ENCODE peak calls at places on chromosomes 2 and 18, in nine cellular contexts. One of them, this sample, is unnamed.

GRCh38 chr2:181123798-181124217 is 143.4 kb downstream of the UBE2E3 start:
- DNase-seq in effector memory CD4-positive, alpha-beta T cell: peak
- DNase-seq in fibroblast of lung: peak
- DNase-seq in suprapubic skin: no peak
- DNase-seq in AG04449: no peak
- DNase-seq in AG10803: no peak
- DNase-seq in brain microvascular endothelial cell: peak
- DNase-seq in endothelial cell of umbilical vein: peak
- DNase-seq in HL-60: no peak
- DNase-seq in this sample: no peak

GRCh38 chr2:62319061-62319460 is 123.1 kb downstream of the B3GNT2 start:
- DNase-seq in effector memory CD4-positive, alpha-beta T cell: no peak
- DNase-seq in fibroblast of lung: no peak
- DNase-seq in suprapubic skin: no peak
- DNase-seq in AG04449: no peak
- DNase-seq in AG10803: no peak
- DNase-seq in brain microvascular endothelial cell: no peak
- DNase-seq in endothelial cell of umbilical vein: no peak
- DNase-seq in HL-60: no peak
- DNase-seq in this sample: no peak

GRCh38 chr2:62814132-62814531 is 108.6 kb downstream of the EHBP1 start:
- DNase-seq in effector memory CD4-positive, alpha-beta T cell: no peak
- DNase-seq in fibroblast of lung: peak
- DNase-seq in suprapubic skin: no peak
- DNase-seq in AG04449: no peak
- DNase-seq in AG10803: peak
- DNase-seq in brain microvascular endothelial cell: peak
- DNase-seq in endothelial cell of umbilical vein: no peak
- DNase-seq in HL-60: no peak
- DNase-seq in this sample: no peak

GRCh38 chr2:149661844-149662243 is 74.3 kb upstream of the MMADHC start:
- DNase-seq in effector memory CD4-positive, alpha-beta T cell: no peak
- DNase-seq in fibroblast of lung: peak
- DNase-seq in suprapubic skin: no peak
- DNase-seq in AG04449: peak
- DNase-seq in AG10803: peak
- DNase-seq in brain microvascular endothelial cell: peak
- DNase-seq in endothelial cell of umbilical vein: peak
- DNase-seq in HL-60: no peak
- DNase-seq in this sample: no peak

GRCh38 chr2:68031546-68032160 is 31.2 kb downstream of the C1D start:
- DNase-seq in effector memory CD4-positive, alpha-beta T cell: no peak
- DNase-seq in fibroblast of lung: peak
- DNase-seq in suprapubic skin: no peak
- DNase-seq in AG04449: no peak
- DNase-seq in AG10803: peak
- DNase-seq in brain microvascular endothelial cell: peak
- DNase-seq in endothelial cell of umbilical vein: peak
- DNase-seq in HL-60: peak
- DNase-seq in this sample: no peak

GRCh38 chr2:166516712-166517303 is 22.8 kb upstream of the SCN7A start:
- DNase-seq in effector memory CD4-positive, alpha-beta T cell: no peak
- DNase-seq in fibroblast of lung: peak
- DNase-seq in suprapubic skin: no peak
- DNase-seq in AG04449: no peak
- DNase-seq in AG10803: no peak
- DNase-seq in brain microvascular endothelial cell: peak
- DNase-seq in endothelial cell of umbilical vein: peak
- DNase-seq in HL-60: no peak
- DNase-seq in this sample: no peak

GRCh38 chr2:194822097-194822496 is 834.9 kb upstream of the SLC39A10 start:
- DNase-seq in effector memory CD4-positive, alpha-beta T cell: no peak
- DNase-seq in fibroblast of lung: no peak
- DNase-seq in suprapubic skin: no peak
- DNase-seq in AG04449: no peak
- DNase-seq in AG10803: no peak
- DNase-seq in brain microvascular endothelial cell: no peak
- DNase-seq in endothelial cell of umbilical vein: no peak
- DNase-seq in HL-60: no peak
- DNase-seq in this sample: no peak

GRCh38 chr2:219002395-219003266 is 9.4 kb upstream of the CRYBA2 start:
- DNase-seq in effector memory CD4-positive, alpha-beta T cell: peak
- DNase-seq in fibroblast of lung: peak
- DNase-seq in suprapubic skin: no peak
- DNase-seq in AG04449: no peak
- DNase-seq in AG10803: no peak
- DNase-seq in brain microvascular endothelial cell: peak
- DNase-seq in endothelial cell of umbilical vein: no peak
- DNase-seq in HL-60: no peak
- DNase-seq in this sample: no peak

GRCh38 chr18:80245781-80246655 is 1.3 kb downstream of the PARD6G start:
- DNase-seq in effector memory CD4-positive, alpha-beta T cell: no peak
- DNase-seq in fibroblast of lung: peak
- DNase-seq in suprapubic skin: peak
- DNase-seq in AG04449: no peak
- DNase-seq in AG10803: no peak
- DNase-seq in brain microvascular endothelial cell: no peak
- DNase-seq in endothelial cell of umbilical vein: no peak
- DNase-seq in HL-60: no peak
- DNase-seq in this sample: peak

GRCh38 chr2:28356095-28356911 is 36.4 kb upstream of the FOSL2 start:
- DNase-seq in effector memory CD4-positive, alpha-beta T cell: peak
- DNase-seq in fibroblast of lung: peak
- DNase-seq in suprapubic skin: peak
- DNase-seq in AG04449: peak
- DNase-seq in AG10803: peak
- DNase-seq in brain microvascular endothelial cell: peak
- DNase-seq in endothelial cell of umbilical vein: peak
- DNase-seq in HL-60: no peak
- DNase-seq in this sample: no peak

GRCh38 chr2:236102971-236103370 is 65.2 kb downstream of the GBX2 start:
- DNase-seq in effector memory CD4-positive, alpha-beta T cell: no peak
- DNase-seq in fibroblast of lung: no peak
- DNase-seq in suprapubic skin: no peak
- DNase-seq in AG04449: no peak
- DNase-seq in AG10803: no peak
- DNase-seq in brain microvascular endothelial cell: no peak
- DNase-seq in endothelial cell of umbilical vein: no peak
- DNase-seq in HL-60: no peak
- DNase-seq in this sample: no peak

GRCh38 chr18:75161629-75162028 is 47.3 kb downstream of the PTGR3 start:
- DNase-seq in effector memory CD4-positive, alpha-beta T cell: no peak
- DNase-seq in fibroblast of lung: peak
- DNase-seq in suprapubic skin: no peak
- DNase-seq in AG04449: no peak
- DNase-seq in AG10803: peak
- DNase-seq in brain microvascular endothelial cell: no peak
- DNase-seq in endothelial cell of umbilical vein: peak
- DNase-seq in HL-60: peak
- DNase-seq in this sample: no peak

GRCh38 chr2:37654932-37655331 is 16.5 kb downstream of the CDC42EP3 start:
- DNase-seq in effector memory CD4-positive, alpha-beta T cell: no peak
- DNase-seq in fibroblast of lung: peak
- DNase-seq in suprapubic skin: no peak
- DNase-seq in AG04449: no peak
- DNase-seq in AG10803: no peak
- DNase-seq in brain microvascular endothelial cell: no peak
- DNase-seq in endothelial cell of umbilical vein: no peak
- DNase-seq in HL-60: no peak
- DNase-seq in this sample: no peak

GRCh38 chr2:240109386-240109785 is 26.7 kb downstream of the COPS9 start:
- DNase-seq in effector memory CD4-positive, alpha-beta T cell: no peak
- DNase-seq in fibroblast of lung: no peak
- DNase-seq in suprapubic skin: no peak
- DNase-seq in AG04449: no peak
- DNase-seq in AG10803: no peak
- DNase-seq in brain microvascular endothelial cell: no peak
- DNase-seq in endothelial cell of umbilical vein: no peak
- DNase-seq in HL-60: no peak
- DNase-seq in this sample: no peak

GRCh38 chr2:30653847-30654246 is 153.4 kb downstream of the CAPN13 start:
- DNase-seq in effector memory CD4-positive, alpha-beta T cell: no peak
- DNase-seq in fibroblast of lung: peak
- DNase-seq in suprapubic skin: no peak
- DNase-seq in AG04449: peak
- DNase-seq in AG10803: peak
- DNase-seq in brain microvascular endothelial cell: peak
- DNase-seq in endothelial cell of umbilical vein: no peak
- DNase-seq in HL-60: no peak
- DNase-seq in this sample: no peak

GRCh38 chr2:168455692-168456525 is at the start of gene CERS6:
- DNase-seq in effector memory CD4-positive, alpha-beta T cell: peak
- DNase-seq in fibroblast of lung: peak
- DNase-seq in suprapubic skin: peak
- DNase-seq in AG04449: peak
- DNase-seq in AG10803: peak
- DNase-seq in brain microvascular endothelial cell: peak
- DNase-seq in endothelial cell of umbilical vein: peak
- DNase-seq in HL-60: peak
- DNase-seq in this sample: peak

DNA sequence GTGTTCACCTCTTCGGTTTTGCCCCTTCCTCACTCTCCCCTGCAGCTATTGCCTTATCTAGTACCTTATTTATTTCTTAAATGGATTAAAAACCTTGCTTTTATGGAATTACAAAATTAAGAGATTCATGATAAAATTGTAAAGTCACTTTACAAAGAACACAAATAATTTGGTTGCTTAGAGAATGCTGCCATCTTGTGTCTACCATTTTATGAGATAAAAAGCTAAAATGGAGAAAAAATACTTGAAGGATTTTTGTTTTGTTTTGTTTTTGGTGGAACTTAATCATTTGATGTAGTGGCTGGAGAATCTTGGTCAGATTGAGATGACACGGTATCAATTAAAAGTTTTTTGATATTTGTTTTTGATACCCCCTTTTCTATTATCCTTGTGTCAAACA is 69.6 kb downstream of the R3HDM1 start:
- DNase-seq in effector memory CD4-positive, alpha-beta T cell: no peak
- DNase-seq in fibroblast of lung: no peak
- DNase-seq in suprapubic skin: no peak
- DNase-seq in AG04449: no peak
- DNase-seq in AG10803: peak
- DNase-seq in brain microvascular endothelial cell: no peak
- DNase-seq in endothelial cell of umbilical vein: peak
- DNase-seq in HL-60: no peak
- DNase-seq in this sample: no peak
- H3K4me3 ChIP-seq in effector memory CD4-positive, alpha-beta T cell: no peak
- H3K4me3 ChIP-seq in fibroblast of lung: no peak
- H3K4me3 ChIP-seq in suprapubic skin: no peak
- H3K4me3 ChIP-seq in AG04449: no peak
- H3K4me3 ChIP-seq in AG10803: no peak
- H3K4me3 ChIP-seq in brain microvascular endothelial cell: no peak
- H3K4me3 ChIP-seq in endothelial cell of umbilical vein: no peak
- H3K4me3 ChIP-seq in HL-60: no peak
- H3K4me3 ChIP-seq in this sample: no peak

DNA sequence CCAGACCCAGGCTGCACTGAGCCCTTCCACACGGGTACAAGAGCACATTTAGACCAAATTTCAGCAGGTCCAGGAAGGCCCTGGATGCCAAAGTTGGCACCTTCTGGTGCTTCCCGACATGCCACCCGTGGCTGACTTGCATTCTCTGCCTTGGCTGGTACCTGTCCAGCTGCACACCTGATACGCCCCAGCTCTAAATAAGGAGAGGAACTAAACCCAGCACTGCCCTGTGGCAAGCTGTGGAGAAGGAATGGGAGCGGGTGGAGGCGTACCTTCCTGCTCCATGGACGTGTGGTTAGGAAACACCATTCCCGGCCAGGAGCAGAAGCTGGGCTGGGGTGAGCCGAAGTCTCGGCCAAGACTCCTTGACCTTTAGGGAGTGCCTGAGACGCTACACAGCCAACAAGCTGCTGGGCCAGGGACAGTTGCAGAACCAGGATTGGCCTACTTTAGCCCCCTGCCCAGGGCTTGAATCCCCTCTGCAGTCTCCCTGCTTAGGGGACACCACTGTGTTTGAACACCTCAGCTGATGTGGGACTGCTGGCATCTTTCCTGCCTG is 86.5 kb upstream of the TAF1B start:
- DNase-seq in effector memory CD4-positive, alpha-beta T cell: no peak
- DNase-seq in fibroblast of lung: no peak
- DNase-seq in suprapubic skin: no peak
- DNase-seq in AG04449: no peak
- DNase-seq in AG10803: no peak
- DNase-seq in brain microvascular endothelial cell: no peak
- DNase-seq in endothelial cell of umbilical vein: no peak
- DNase-seq in HL-60: no peak
- DNase-seq in this sample: no peak
- H3K4me3 ChIP-seq in effector memory CD4-positive, alpha-beta T cell: no peak
- H3K4me3 ChIP-seq in fibroblast of lung: no peak
- H3K4me3 ChIP-seq in suprapubic skin: no peak
- H3K4me3 ChIP-seq in AG04449: no peak
- H3K4me3 ChIP-seq in AG10803: no peak
- H3K4me3 ChIP-seq in brain microvascular endothelial cell: no peak
- H3K4me3 ChIP-seq in endothelial cell of umbilical vein: no peak
- H3K4me3 ChIP-seq in HL-60: no peak
- H3K4me3 ChIP-seq in this sample: no peak

GRCh38 chr2:171407030-171407707 is 26.6 kb downstream of the METTL8 start:
- DNase-seq in effector memory CD4-positive, alpha-beta T cell: no peak
- DNase-seq in fibroblast of lung: no peak
- DNase-seq in suprapubic skin: no peak
- DNase-seq in AG04449: no peak
- DNase-seq in AG10803: no peak
- DNase-seq in brain microvascular endothelial cell: no peak
- DNase-seq in endothelial cell of umbilical vein: no peak
- DNase-seq in HL-60: no peak
- DNase-seq in this sample: no peak
- H3K4me3 ChIP-seq in effector memory CD4-positive, alpha-beta T cell: no peak
- H3K4me3 ChIP-seq in fibroblast of lung: no peak
- H3K4me3 ChIP-seq in suprapubic skin: no peak
- H3K4me3 ChIP-seq in AG04449: no peak
- H3K4me3 ChIP-seq in AG10803: no peak
- H3K4me3 ChIP-seq in brain microvascular endothelial cell: no peak
- H3K4me3 ChIP-seq in endothelial cell of umbilical vein: no peak
- H3K4me3 ChIP-seq in HL-60: no peak
- H3K4me3 ChIP-seq in this sample: no peak

GRCh38 chr18:25503567-25504081 is 151.7 kb upstream of the ZNF521 start:
- DNase-seq in effector memory CD4-positive, alpha-beta T cell: no peak
- DNase-seq in fibroblast of lung: peak
- DNase-seq in suprapubic skin: peak
- DNase-seq in AG04449: peak
- DNase-seq in AG10803: peak
- DNase-seq in brain microvascular endothelial cell: peak
- DNase-seq in endothelial cell of umbilical vein: peak
- DNase-seq in HL-60: no peak
- DNase-seq in this sample: no peak
- H3K4me3 ChIP-seq in effector memory CD4-positive, alpha-beta T cell: no peak
- H3K4me3 ChIP-seq in fibroblast of lung: peak
- H3K4me3 ChIP-seq in suprapubic skin: peak
- H3K4me3 ChIP-seq in AG04449: peak
- H3K4me3 ChIP-seq in AG10803: peak
- H3K4me3 ChIP-seq in brain microvascular endothelial cell: peak
- H3K4me3 ChIP-seq in endothelial cell of umbilical vein: peak
- H3K4me3 ChIP-seq in HL-60: no peak
- H3K4me3 ChIP-seq in this sample: peak

This sample was measured in RWPE2.